ENCODE peak calls at places on chromosome 7, in five cellular contexts. B is NCI-H510A; F is mucosa of gallbladder; H is iPS-NIHi11; Y is activated CD4-positive, alpha-beta T cell treated with anti-CD3 and anti-CD28 coated beads for 48 hours. G is an unnamed sample.

GRCh38 chr7:81789406-81790139 is 19.7 kb upstream of the HGF start:
- DNase-seq in B (no peak), F (no peak), H (no peak), Y (no peak), G (no peak)

GRCh38 chr7:129958643-129959479 is 6.1 kb upstream of the UBE2H start:
- DNase-seq in B (no peak), F (peak; percentile 50), H (no peak), Y (no peak), G (no peak)

GRCh38 chr7:118590107-118590506 is 365.6 kb downstream of the ANKRD7 start:
- DNase-seq in B (no peak), F (no peak), H (no peak), Y (peak; percentile 12), G (peak; percentile 72)

GRCh38 chr7:24572421-24573007 is 738 bp upstream of the PALS2 start:
- DNase-seq in B (peak; percentile 3), F (peak; percentile 38), H (no peak), Y (peak; percentile 30), G (peak; percentile 21)

GRCh38 chr7:90834771-90835170 is 238.7 kb downstream of the CDK14 start:
- DNase-seq in B (no peak), F (no peak), H (no peak), Y (no peak), G (no peak)

GRCh38 chr7:158037211-158037610 is 550.4 kb downstream of the PTPRN2 start:
- DNase-seq in B (no peak), F (no peak), H (no peak), Y (no peak), G (no peak)

GRCh38 chr7:33152087-33152486 is 22.7 kb downstream of the BBS9 start:
- DNase-seq in B (no peak), F (no peak), H (no peak), Y (no peak), G (no peak)

GRCh38 chr7:148264933-148265557 is 325.5 kb upstream of the C7orf33 start:
- DNase-seq in B (no peak), F (no peak), H (peak; percentile 49), Y (peak; percentile 12), G (peak; percentile 91)

GRCh38 chr7:2571409-2571808 is 12.6 kb downstream of the IQCE start:
- DNase-seq in B (no peak), F (no peak), H (no peak), Y (no peak), G (no peak)

GRCh38 chr7:2560175-2560695 is 1.5 kb downstream of the IQCE start:
- DNase-seq in B (no peak), F (no peak), H (no peak), Y (no peak), G (no peak)

GRCh38 chr7:13602036-13602435 is 387.4 kb downstream of the ETV1 start:
- DNase-seq in B (no peak), F (no peak), H (no peak), Y (no peak), G (no peak)

GRCh38 chr7:134764365-134764764 is 15.1 kb upstream of the CALD1 start:
- DNase-seq in B (no peak), F (no peak), H (no peak), Y (no peak), G (no peak)

GRCh38 chr7:157234271-157234670 is 95.5 kb downstream of the UBE3C start:
- DNase-seq in B (no peak), F (no peak), H (no peak), Y (no peak), G (no peak)

GRCh38 chr7:37323912-37324430 is 124.7 kb downstream of the ELMO1 start:
- DNase-seq in B (no peak), F (no peak), H (no peak), Y (no peak), G (no peak)

GRCh38 chr7:96152706-96153105 is 169.2 kb downstream of the SLC25A13 start:
- DNase-seq in B (no peak), F (no peak), H (no peak), Y (no peak), G (no peak)

GRCh38 chr7:121500659-121501058 is 104.6 kb upstream of the FAM3C start:
- DNase-seq in B (no peak), F (no peak), H (no peak), Y (peak; percentile 30), G (no peak)

GRCh38 chr7:27155816-27156507 is 513 bp downstream of the HOXA7 start:
- DNase-seq in B (no peak), F (no peak), H (no peak), Y (no peak), G (peak; percentile 54)

GRCh38 chr7:141097430-141097829 is 23.6 kb downstream of the TMEM178B start:
- DNase-seq in B (no peak), F (no peak), H (peak; percentile 33), Y (no peak), G (peak; percentile 65)

GRCh38 chr7:104328308-104328969 is at the start of gene LHFPL3:
- DNase-seq in B (no peak), F (no peak), H (peak; percentile 56), Y (peak; percentile 6), G (peak; percentile 74)

GRCh38 chr7:146067880-146068279 is 48.7 kb upstream of the CNTNAP2 start:
- DNase-seq in B (no peak), F (no peak), H (no peak), Y (no peak), G (no peak)

GRCh38 chr7:22110227-22110839 is 164.6 kb upstream of the CDCA7L start:
- DNase-seq in B (peak; percentile 46), F (peak; percentile 78), H (peak; percentile 83), Y (peak; percentile 69), G (peak; percentile 86)

GRCh38 chr7:30367561-30367960 is 83.2 kb downstream of the ZNRF2 start:
- DNase-seq in B (no peak), F (no peak), H (no peak), Y (no peak), G (no peak)

GRCh38 chr7:31443457-31443856 is 70.4 kb upstream of the ITPRID1 start:
- DNase-seq in B (no peak), F (no peak), H (peak; percentile 67), Y (no peak), G (peak; percentile 90)

GRCh38 chr7:87411186-87411585 is 64.3 kb downstream of the ABCB4 start:
- DNase-seq in B (no peak), F (no peak), H (no peak), Y (no peak), G (no peak)

GRCh38 chr7:25820432-25821040 is 331.5 kb upstream of the NFE2L3 start:
- DNase-seq in B (no peak), F (no peak), H (peak; percentile 66), Y (peak; percentile 25), G (peak; percentile 64)

GRCh38 chr7:157096286-157097055 is 42.3 kb upstream of the UBE3C start:
- DNase-seq in B (no peak), F (no peak), H (no peak), Y (no peak), G (no peak)

GRCh38 chr7:24836084-24836483 is 78.8 kb upstream of the GSDME start:
- DNase-seq in B (no peak), F (no peak), H (no peak), Y (no peak), G (no peak)